ENCODE peak calls at places on chromosome 13, in five cellular contexts. T, N, I, Z and R are unnamed samples.

GRCh38 chr13:27634791-27635190 is 13.1 kb downstream of the POLR1D start:
- DNase-seq in T (no peak), Z (no peak), I (no peak), N (no peak), R (no peak)

GRCh38 chr13:99960663-99961440 is 10.7 kb downstream of the ZIC5 start:
- DNase-seq in N (no peak), Z (no peak), I (peak), T (no peak), R (peak)

GRCh38 chr13:94822356-94822755 is 110.0 kb upstream of the SOX21 start:
- DNase-seq in I (no peak), Z (no peak), T (no peak), N (no peak), R (no peak)

GRCh38 chr13:31639443-31640163 is 99.7 kb upstream of the RXFP2 start:
- DNase-seq in I (no peak), T (no peak), Z (no peak), N (no peak), R (no peak)

GRCh38 chr13:40189885-40190655 is 476.4 kb downstream of the FOXO1 start:
- DNase-seq in Z (peak), N (no peak), I (no peak), T (no peak), R (no peak)

GRCh38 chr13:76663941-76664340 is 222.3 kb downstream of the KCTD12 start:
- DNase-seq in T (no peak), I (no peak), Z (no peak), N (no peak), R (no peak)

GRCh38 chr13:23558675-23559536 is 11.3 kb upstream of the TNFRSF19 start:
- DNase-seq in T (peak), I (no peak), N (peak), Z (no peak), R (no peak)

GRCh38 chr13:24133396-24133795 is 27.1 kb upstream of the SPATA13 start:
- DNase-seq in T (no peak), I (no peak), N (no peak), Z (no peak), R (no peak)

GRCh38 chr13:36920612-36921185 is 661 bp upstream of the SMAD9 start:
- DNase-seq in N (no peak), T (no peak), I (no peak), Z (no peak), R (no peak)

GRCh38 chr13:61824168-61824567 is 408.5 kb upstream of the PCDH20 start:
- DNase-seq in N (no peak), T (no peak), Z (no peak), I (no peak), R (no peak)

GRCh38 chr13:40031031-40031430 is 375.6 kb downstream of the COG6 start:
- DNase-seq in N (no peak), Z (no peak), T (no peak), I (no peak), R (no peak)

GRCh38 chr13:84470528-84470927 is 588.3 kb upstream of the SLITRK1 start:
- DNase-seq in T (no peak), I (no peak), Z (no peak), N (no peak), R (no peak)

GRCh38 chr13:50512602-50513527 is 330.6 kb downstream of the DLEU7 start:
- DNase-seq in I (no peak), Z (peak), N (peak), T (peak), R (no peak)

GRCh38 chr13:20359335-20359734 is 127.2 kb upstream of the GJB6 start:
- DNase-seq in Z (no peak), T (no peak), N (no peak), I (no peak), R (no peak)

DNA sequence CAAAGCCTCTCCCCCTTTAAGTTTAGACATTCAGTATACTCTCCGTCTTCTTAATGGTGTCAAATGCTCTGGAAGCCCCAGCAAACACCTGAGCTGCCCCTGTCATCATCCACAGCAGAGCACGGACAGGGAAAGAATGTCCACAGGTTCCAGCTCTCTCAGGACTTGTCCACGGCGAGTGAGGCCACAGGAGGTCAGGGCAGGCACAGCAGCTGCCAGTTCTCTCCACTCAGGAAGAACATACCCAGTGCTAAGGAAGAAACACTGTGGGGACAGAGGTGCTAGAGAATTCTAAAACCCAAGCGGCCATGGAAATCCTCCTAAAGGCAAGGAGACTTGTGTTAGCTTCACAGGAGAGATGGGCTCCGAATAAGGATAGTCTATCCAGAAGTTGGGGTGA is 132.0 kb upstream of the SERP2 start:
- DNase-seq in I (no peak), N (no peak), Z (no peak), T (no peak), R (no peak)
- TF ChIP-seq CTCF in I (no peak), N (no peak), Z (no peak), T (no peak), R (no peak)

GRCh38 chr13:92297971-92298942 is 899.8 kb downstream of the GPC5 start:
- DNase-seq in I (no peak), T (no peak), Z (no peak), N (no peak), R (no peak)
- TF ChIP-seq CTCF in I (no peak), T (no peak), Z (no peak), N (no peak), R (no peak)

DNA sequence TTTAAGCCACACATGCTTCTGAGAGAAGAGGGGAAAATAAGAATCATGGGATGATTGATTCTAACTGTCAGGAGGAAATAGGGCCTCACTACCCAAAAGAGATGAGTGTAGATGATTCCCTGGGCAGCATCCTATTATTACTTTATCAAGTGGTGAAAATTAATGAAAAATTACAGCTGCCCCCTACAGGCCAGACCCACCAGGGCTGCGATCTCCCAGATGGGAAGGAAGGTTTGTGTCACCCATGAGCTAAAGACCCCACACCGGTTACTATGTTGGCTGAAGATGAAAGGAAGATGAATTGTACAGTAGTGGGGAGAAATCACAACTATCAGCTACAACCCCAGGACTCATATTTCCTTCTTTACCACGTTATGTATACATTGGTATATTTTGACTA is 49.5 kb downstream of the RFC3 start:
- DNase-seq in Z (no peak), T (no peak), I (no peak), N (no peak), R (no peak)
- TF ChIP-seq CTCF in Z (no peak), T (no peak), I (no peak), N (no peak), R (no peak)

GRCh38 chr13:97257800-97258799 is 36.0 kb downstream of the MBNL2 start:
- DNase-seq in Z (no peak), T (no peak), N (peak), I (peak), R (no peak)
- TF ChIP-seq CTCF in Z (no peak), T (no peak), N (no peak), I (no peak), R (no peak)

GRCh38 chr13:105139380-105140285 is 1395.8 kb downstream of the EFNB2 start:
- DNase-seq in Z (peak), N (peak), T (no peak), I (no peak), R (no peak)
- TF ChIP-seq CTCF in Z (no peak), N (no peak), T (no peak), I (no peak), R (no peak)

DNA sequence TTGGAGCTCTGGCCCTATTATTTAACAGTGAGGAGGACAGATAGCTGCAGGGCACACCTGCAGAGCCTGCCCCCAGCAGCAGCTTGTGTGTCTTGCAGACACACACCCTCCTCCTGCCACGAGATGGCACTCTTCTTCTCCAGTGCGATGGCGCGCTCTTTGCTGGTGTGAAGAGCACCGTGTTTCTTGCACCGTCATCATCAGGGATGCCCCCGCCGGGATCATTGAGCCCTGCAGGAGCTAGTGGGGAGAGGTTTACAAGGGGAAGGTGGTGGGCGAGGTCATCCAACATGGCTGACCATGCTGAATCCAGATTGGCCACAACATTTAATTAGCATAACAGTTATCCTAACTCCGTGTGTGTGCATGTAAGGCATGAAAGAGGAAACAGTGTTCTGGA is 105.6 kb downstream of the RAB20 start:
- DNase-seq in N (peak), Z (peak), I (peak), T (peak), R (peak)
- TF ChIP-seq CTCF in N (peak), Z (peak), I (peak), T (peak), R (peak)

DNA sequence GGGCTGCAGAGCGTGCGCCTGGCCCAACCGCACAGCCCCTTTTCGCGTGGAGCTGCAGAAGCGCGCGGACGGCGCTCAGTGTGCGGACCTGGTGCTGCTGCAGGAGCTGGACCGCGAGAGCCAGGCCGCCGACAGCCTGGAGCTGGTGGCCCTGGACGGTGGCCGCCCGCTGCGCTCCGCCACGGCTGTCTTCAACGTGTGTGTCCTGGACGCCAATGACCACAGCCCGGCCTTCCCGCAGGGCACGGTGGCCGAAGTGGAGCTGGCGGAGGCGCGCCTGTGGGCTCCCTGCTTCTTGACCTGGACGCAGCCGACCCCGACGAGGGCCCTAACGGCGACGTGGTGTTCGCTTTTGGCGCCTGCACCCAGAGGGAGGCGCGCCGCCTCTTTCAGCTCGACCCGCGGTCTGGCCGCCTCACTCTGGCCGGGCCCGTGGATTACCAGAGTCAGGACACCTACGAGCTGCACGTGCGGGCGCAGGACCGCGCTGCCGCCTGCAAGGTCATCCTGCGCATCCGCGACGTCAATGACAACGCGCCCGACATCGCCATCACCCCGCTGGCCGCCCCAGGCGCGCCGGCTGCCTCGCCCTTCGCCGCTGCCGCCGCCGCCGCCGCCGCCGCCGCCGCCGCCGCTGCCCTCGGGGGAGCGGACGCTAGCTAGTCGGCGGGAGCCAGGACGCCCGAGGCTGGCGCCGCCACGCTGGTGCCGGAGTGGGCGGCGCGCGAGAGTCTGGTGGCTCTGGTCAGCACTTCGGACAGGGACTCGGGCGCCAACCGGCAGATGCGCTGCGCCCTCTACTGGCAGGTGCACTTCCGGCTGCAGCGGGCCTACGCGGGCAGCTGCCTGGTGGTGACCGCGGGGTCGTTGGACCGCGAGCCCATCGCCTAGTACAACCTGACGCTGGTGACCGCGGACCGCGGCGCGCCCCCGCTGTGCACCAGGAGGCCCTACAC is 172.2 kb downstream of the OLFM4 start:
- DNase-seq in Z (peak), T (peak), N (peak), I (peak), R (peak)
- TF ChIP-seq CTCF in Z (peak), T (peak), N (peak), I (peak), R (peak)